ENCODE peak calls at places on chromosomes 6 and 20, in four cellular contexts. F is WTC11, W is K562, I is GM12878. Z is an unnamed sample.

GRCh38 chr6:40054602-40055001 is 120.3 kb upstream of the MOCS1 start:
- DNase-seq in I (no peak), W (no peak), F (no peak), Z (no peak)

GRCh38 chr20:38581013-38581412 is at the start of gene ADIG:
- DNase-seq in W (no peak), I (no peak), F (no peak), Z (peak)

GRCh38 chr6:19869464-19869863 is 32.3 kb downstream of the ID4 start:
- DNase-seq in W (peak), I (no peak), F (no peak), Z (peak)

GRCh38 chr6:56713285-56713684 is 70.6 kb upstream of the DST start:
- DNase-seq in W (no peak), F (no peak), I (no peak), Z (peak)

GRCh38 chr20:58776109-58776508 is 74.6 kb downstream of the GNAS-AS1 start:
- DNase-seq in F (no peak), I (no peak), W (no peak), Z (no peak)

GRCh38 chr6:81606965-81607381 is 145.5 kb downstream of the TENT5A start:
- DNase-seq in W (no peak), F (no peak), I (no peak), Z (no peak)

GRCh38 chr6:129923520-129923919 is 62.4 kb upstream of the TMEM244 start:
- DNase-seq in W (no peak), F (no peak), I (no peak), Z (no peak)

GRCh38 chr6:161481786-161482516 is 208.1 kb upstream of the AGPAT4 start:
- DNase-seq in F (no peak), W (no peak), I (no peak), Z (no peak)

GRCh38 chr20:17966432-17967312 is 1.9 kb downstream of the SNX5 start:
- DNase-seq in W (no peak), F (no peak), I (no peak), Z (peak)

GRCh38 chr6:45184937-45185336 is 143.2 kb upstream of the RUNX2 start:
- DNase-seq in W (no peak), I (no peak), F (no peak), Z (no peak)

GRCh38 chr6:166317261-166318212 is 9.3 kb upstream of the PRR18 start:
- DNase-seq in F (no peak), W (no peak), I (no peak), Z (no peak)

GRCh38 chr6:19873031-19873430 is 35.9 kb downstream of the ID4 start:
- DNase-seq in W (peak), F (peak), I (no peak), Z (peak)

GRCh38 chr6:78701407-78701806 is 165.9 kb upstream of the IRAK1BP1 start:
- DNase-seq in F (no peak), W (no peak), I (no peak), Z (no peak)

GRCh38 chr6:109318328-109318876 is 63.9 kb downstream of the CD164 start:
- DNase-seq in W (no peak), I (no peak), F (no peak), Z (peak)

GRCh38 chr6:134883314-134883713 is 66.6 kb downstream of the ALDH8A1 start:
- DNase-seq in F (no peak), I (no peak), W (no peak), Z (no peak)

GRCh38 chr6:169048806-169049205 is 204.8 kb downstream of the THBS2 start:
- DNase-seq in F (no peak), I (no peak), W (no peak), Z (no peak)
- TF ChIP-seq TCF7 in F (no peak), I (no peak), W (no peak), Z (no peak)

DNA sequence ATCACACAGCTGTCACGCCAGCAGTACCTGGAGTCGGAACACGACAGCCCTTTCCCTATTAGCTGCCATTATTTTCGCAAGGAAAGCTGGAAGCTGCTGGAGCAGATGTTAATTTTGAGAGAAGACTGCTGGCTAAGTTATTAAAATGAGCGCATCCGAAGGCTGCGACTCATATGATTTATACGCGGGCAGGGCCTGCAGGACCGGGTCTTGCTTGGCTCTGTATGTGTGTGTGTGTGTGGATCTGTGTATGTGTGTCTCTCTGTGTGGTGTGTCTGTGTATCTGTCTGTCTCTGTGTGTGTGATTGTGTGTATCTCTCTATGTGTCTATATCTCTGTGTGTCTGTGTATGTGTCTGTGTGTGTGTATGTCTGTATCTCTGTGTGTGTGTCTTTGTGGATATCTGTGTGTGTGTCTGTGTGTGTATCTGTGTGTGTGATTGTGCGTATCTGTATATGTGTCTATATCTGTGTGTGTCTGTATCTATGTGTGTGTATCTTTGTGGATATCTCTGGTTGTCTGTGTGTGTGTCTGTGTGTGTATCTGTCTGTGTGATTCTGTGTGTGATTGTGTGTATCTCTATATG is 191.6 kb downstream of the CDH4 start:
- DNase-seq in I (no peak), F (no peak), W (no peak), Z (no peak)
- TF ChIP-seq TCF7 in I (no peak), F (no peak), W (no peak), Z (no peak)

GRCh38 chr6:113558966-113559365 is 298.2 kb upstream of the MARCKS start:
- DNase-seq in W (no peak), I (no peak), F (no peak), Z (no peak)
- TF ChIP-seq TCF7 in W (no peak), I (no peak), F (no peak), Z (no peak)

GRCh38 chr6:25959890-25960531 is 2.6 kb upstream of the TRIM38 start:
- DNase-seq in W (no peak), I (no peak), F (no peak), Z (no peak)
- TF ChIP-seq TCF7 in W (no peak), I (no peak), F (no peak), Z (no peak)

DNA sequence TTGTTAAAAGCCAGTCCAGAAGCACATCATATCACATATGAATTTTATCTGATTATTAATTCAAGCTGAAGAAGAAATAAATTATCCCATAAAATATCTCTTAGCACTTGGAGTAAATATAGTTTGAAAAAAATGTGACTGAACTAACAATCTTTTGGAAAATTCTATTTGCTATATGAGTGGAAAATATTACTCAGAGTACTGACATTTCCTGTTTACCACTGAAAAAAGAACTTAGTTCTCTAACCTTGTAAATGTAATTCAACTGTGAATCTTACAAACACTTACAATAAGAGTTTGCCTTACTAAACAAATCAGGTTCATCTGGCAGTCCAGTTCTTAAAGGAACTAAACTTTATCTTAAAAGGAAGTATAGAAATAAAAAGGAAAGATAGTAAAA is 44.2 kb downstream of the MOXD1 start:
- DNase-seq in W (no peak), F (no peak), I (no peak), Z (no peak)
- TF ChIP-seq TCF7 in W (no peak), F (no peak), I (no peak), Z (no peak)

GRCh38 chr6:35427851-35428321 is 24.3 kb upstream of the FANCE start:
- DNase-seq in F (no peak), I (no peak), W (no peak), Z (no peak)

GRCh38 chr6:35427435-35427834 is 24.7 kb upstream of the FANCE start:
- DNase-seq in F (no peak), W (no peak), I (no peak), Z (no peak)

GRCh38 chr6:35426074-35426473 is 26.1 kb upstream of the FANCE start:
- DNase-seq in W (no peak), F (no peak), I (no peak), Z (no peak)

GRCh38 chr6:35429463-35429862 is 22.7 kb upstream of the FANCE start:
- DNase-seq in W (no peak), F (no peak), I (no peak), Z (no peak)

DNA sequence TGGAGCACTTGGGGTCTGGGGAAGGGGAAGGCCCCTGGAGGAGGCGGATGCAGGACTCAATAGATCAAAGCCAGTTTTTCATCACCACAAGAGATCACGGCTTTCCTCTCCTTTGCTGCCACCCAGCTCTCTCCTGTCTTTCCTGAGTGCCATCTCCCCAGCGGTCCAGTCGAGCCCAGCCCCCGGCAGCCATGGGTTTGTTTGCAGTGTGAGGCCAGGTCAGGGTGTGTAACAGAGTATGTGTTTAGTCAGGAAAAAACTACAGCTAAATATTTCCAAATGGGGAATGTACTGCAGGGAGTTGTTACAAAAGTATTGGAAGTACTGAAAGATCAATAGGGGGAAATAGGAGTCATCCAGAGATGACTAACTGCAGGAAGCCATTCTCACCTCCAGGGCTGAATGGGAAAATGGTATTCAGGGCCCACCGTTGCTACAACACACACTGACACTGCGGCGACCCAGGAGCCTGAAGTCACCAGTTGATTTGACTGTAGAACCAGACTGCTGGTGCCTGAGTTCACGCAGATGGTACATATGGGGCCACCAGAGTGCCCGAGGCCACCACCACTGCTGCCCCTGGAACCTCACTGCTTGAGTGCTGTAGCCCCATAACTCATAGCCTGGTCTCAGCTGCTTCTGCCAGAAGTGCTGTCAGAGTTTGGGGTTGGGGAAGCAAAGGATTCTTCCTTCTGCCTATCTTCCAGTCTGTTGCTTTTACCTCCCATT is 23.6 kb upstream of the FANCE start:
- DNase-seq in F (no peak), I (no peak), W (no peak), Z (peak)
- TF ChIP-seq TCF7 in F (no peak), I (no peak), W (no peak), Z (peak)

GRCh38 chr20:34249291-34249690 is 8.1 kb downstream of the ASIP start:
- DNase-seq in I (peak), W (no peak), F (no peak), Z (no peak)

GRCh38 chr20:34250005-34250404 is 8.8 kb downstream of the ASIP start:
- DNase-seq in F (no peak), I (no peak), W (no peak), Z (no peak)

GRCh38 chr20:34254979-34255378 is 13.8 kb downstream of the ASIP start:
- DNase-seq in F (no peak), W (no peak), I (no peak), Z (peak)

GRCh38 chr20:34256629-34257124 is 15.5 kb downstream of the ASIP start:
- DNase-seq in I (no peak), F (no peak), W (no peak), Z (no peak)

DNA sequence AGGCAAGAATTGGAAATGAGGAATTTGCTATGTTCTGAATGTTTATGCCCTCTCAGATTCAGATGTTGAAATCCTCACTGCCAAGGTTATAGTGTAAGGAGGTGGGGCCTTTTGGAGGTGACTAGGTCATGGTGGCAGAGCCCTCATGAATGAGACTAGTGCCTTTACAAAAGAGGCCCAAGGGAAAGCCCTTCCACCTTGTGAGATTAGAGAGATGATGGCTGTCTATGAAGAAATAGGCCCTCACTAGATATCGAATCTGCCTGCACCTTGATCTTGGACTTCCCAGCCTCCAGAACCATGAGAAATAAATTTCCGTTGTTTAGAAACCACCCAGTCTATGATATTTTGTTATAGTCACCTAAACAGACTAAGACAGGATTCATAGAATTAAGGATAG is 10.4 kb downstream of the ASIP start:
- DNase-seq in I (no peak), W (no peak), F (no peak), Z (no peak)
- TF ChIP-seq TCF7 in I (no peak), W (no peak), F (no peak), Z (no peak)

GRCh38 chr6:38027685-38028373 is 208.3 kb downstream of the ZFAND3 start:
- DNase-seq in I (no peak), F (no peak), W (no peak), Z (no peak)
- TF ChIP-seq TCF7 in I (no peak), F (no peak), W (no peak), Z (no peak)

GRCh38 chr6:163951326-163951725 is 536.8 kb downstream of the QKI start:
- DNase-seq in F (no peak), I (no peak), W (no peak), Z (no peak)

GRCh38 chr6:163948250-163948649 is 533.7 kb downstream of the QKI start:
- DNase-seq in F (no peak), I (no peak), W (no peak), Z (no peak)

GRCh38 chr6:163949367-163949766 is 534.8 kb downstream of the QKI start:
- DNase-seq in I (no peak), F (no peak), W (no peak), Z (no peak)

GRCh38 chr6:163951990-163952389 is 537.5 kb downstream of the QKI start:
- DNase-seq in I (no peak), F (no peak), W (no peak), Z (no peak)

DNA sequence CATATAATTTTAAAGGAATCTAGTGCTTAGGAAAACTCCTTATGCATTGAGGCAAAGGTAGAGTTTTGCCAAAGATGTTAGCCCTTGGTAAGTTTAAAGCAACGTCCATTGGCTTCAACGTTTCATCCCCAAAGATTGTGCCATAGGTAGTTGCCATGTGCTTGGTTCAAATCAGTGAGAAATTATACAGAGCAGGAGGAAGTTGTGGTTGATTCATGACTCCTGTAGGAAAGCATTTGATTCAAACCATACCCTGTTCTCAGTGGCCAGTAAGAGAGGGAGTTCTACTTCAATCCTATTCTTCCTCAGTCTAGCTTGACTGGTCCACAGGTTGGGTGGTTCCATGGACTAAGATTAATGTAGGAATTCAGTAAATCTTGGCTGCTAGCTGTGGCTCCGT is 535.6 kb downstream of the QKI start:
- DNase-seq in F (no peak), I (no peak), W (no peak), Z (no peak)
- TF ChIP-seq TCF7 in F (no peak), I (no peak), W (no peak), Z (no peak)

GRCh38 chr20:51958099-51958498 is 155.8 kb upstream of the SALL4 start:
- DNase-seq in W (no peak), F (no peak), I (no peak), Z (no peak)

GRCh38 chr20:51960004-51960403 is 157.7 kb upstream of the SALL4 start:
- DNase-seq in F (no peak), I (no peak), W (no peak), Z (no peak)

GRCh38 chr20:51966296-51966971 is 164.1 kb upstream of the SALL4 start:
- DNase-seq in W (peak), F (peak), I (no peak), Z (peak)

GRCh38 chr20:51958636-51959542 is 156.6 kb upstream of the SALL4 start:
- DNase-seq in I (no peak), W (no peak), F (no peak), Z (no peak)

DNA sequence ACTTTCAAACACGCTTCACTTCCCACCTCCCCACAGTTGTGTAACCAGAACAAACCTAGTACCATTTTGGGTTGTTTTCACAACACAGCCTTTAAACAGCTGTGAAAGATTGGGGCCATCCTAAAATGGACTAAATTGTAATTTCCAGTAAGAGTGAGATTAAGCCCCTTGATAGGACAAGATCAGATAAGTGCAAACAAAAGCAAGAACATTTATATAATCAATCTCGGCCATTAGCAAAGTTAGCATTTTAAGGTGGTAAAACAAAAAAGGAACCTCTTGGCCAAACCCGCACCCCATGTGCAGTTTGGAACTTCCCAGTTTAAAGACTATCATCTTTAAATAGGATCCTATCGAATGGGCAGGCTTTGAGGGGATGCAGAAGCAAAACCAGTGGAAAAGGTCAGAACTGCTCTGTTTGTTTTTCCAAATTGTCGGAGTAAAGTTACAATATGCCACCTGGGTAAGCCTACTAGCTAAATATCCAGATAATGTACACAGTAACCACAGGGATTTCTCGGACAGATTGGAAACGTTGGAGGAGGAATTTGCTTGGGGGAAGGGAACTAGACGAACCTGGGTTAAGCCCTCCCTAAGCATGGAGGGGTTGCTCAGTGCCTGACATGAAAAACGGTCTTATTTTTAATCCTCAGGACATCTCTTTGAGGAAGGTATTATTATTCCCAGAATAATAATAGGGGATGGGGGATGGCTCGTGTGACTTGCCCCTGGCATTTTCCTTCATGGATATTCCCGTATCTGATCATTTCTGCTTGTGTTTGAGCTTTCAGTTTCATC is 159.8 kb upstream of the SALL4 start:
- DNase-seq in F (no peak), W (no peak), I (no peak), Z (no peak)
- TF ChIP-seq TCF7 in F (no peak), W (no peak), I (no peak), Z (no peak)

Z was measured in HepG2.